ENCODE peak calls at places on chromosomes 13 and 19, in eight cellular contexts. H is H1, A is transverse colon, S is suprapubic skin, U is vagina, C is prostate gland, L is endothelial cell of umbilical vein, O is breast epithelium. P is an unnamed sample.

GRCh38 chr13:45512148-45512498 is 47.4 kb downstream of the COG3 start:
- DNase-seq in H (no peak), A (no peak), S (no peak), U (no peak), C (no peak), L (peak), O (no peak), P (no peak)

GRCh38 chr19:10639836-10640235 is 14.3 kb upstream of the ILF3 start:
- DNase-seq in H (no peak), A (no peak), S (no peak), U (no peak), C (no peak), L (no peak), O (no peak), P (no peak)

GRCh38 chr13:51731759-51732158 is 72.2 kb downstream of the DHRS12 start:
- DNase-seq in H (no peak), A (no peak), S (no peak), U (no peak), C (no peak), L (no peak), O (no peak), P (no peak)

GRCh38 chr13:97224544-97225324 is 2.6 kb downstream of the MBNL2 start:
- DNase-seq in H (no peak), A (peak), S (peak), U (no peak), C (no peak), L (peak), O (peak), P (no peak)

GRCh38 chr19:35963514-35963913 is 27.3 kb downstream of the LRFN3 start:
- DNase-seq in H (no peak), A (no peak), S (no peak), U (no peak), C (no peak), L (peak), O (no peak), P (no peak)

GRCh38 chr19:39004403-39004802 is 27.9 kb downstream of the FBXO27 start:
- DNase-seq in H (no peak), A (no peak), S (no peak), U (no peak), C (no peak), L (no peak), O (no peak), P (no peak)

GRCh38 chr19:32818536-32818935 is 51.0 kb downstream of the SLC7A9 start:
- DNase-seq in H (no peak), A (no peak), S (no peak), U (no peak), C (no peak), L (no peak), O (no peak), P (no peak)

GRCh38 chr13:48686810-48687209 is 33.1 kb downstream of the CYSLTR2 start:
- DNase-seq in H (no peak), A (no peak), S (no peak), U (no peak), C (no peak), L (no peak), O (no peak), P (no peak)

GRCh38 chr13:40982772-40983171 is 36.3 kb downstream of the ELF1 start:
- DNase-seq in H (no peak), A (peak), S (no peak), U (no peak), C (peak), L (peak), O (no peak), P (no peak)

GRCh38 chr13:107969551-107969950 is 245.8 kb downstream of the LIG4 start:
- DNase-seq in H (no peak), A (no peak), S (no peak), U (no peak), C (no peak), L (no peak), O (no peak), P (no peak)

GRCh38 chr13:98976338-98976737 is 1.5 kb downstream of the DOCK9 start:
- DNase-seq in H (no peak), A (no peak), S (no peak), U (no peak), C (no peak), L (no peak), O (no peak), P (no peak)

GRCh38 chr13:85930108-85930507 is 130.9 kb upstream of the SLITRK6 start:
- DNase-seq in H (no peak), A (no peak), S (no peak), U (no peak), C (no peak), L (no peak), O (no peak), P (no peak)

GRCh38 chr13:95301947-95302386 is 716 bp upstream of the ABCC4 start:
- DNase-seq in H (no peak), A (no peak), S (no peak), U (no peak), C (no peak), L (no peak), O (no peak), P (no peak)

GRCh38 chr13:81713201-81713600 is 1372.3 kb upstream of the SPRY2 start:
- DNase-seq in H (no peak), A (no peak), S (no peak), U (no peak), C (no peak), L (no peak), O (no peak), P (no peak)

GRCh38 chr19:37977992-37978391 is 71.0 kb downstream of the SIPA1L3 start:
- DNase-seq in H (no peak), A (no peak), S (no peak), U (no peak), C (no peak), L (peak), O (peak), P (no peak)

GRCh38 chr13:104949840-104950805 is 1585.3 kb downstream of the EFNB2 start:
- DNase-seq in H (no peak), A (no peak), S (no peak), U (no peak), C (no peak), L (no peak), O (no peak), P (no peak)

GRCh38 chr19:19405919-19406877 is 723 bp downstream of the GATAD2A start:
- DNase-seq in H (no peak), A (peak), S (peak), U (no peak), C (peak), L (peak), O (no peak), P (peak)

GRCh38 chr13:94568443-94568842 is 27.5 kb downstream of the TGDS start:
- DNase-seq in H (no peak), A (no peak), S (no peak), U (no peak), C (no peak), L (no peak), O (no peak), P (no peak)

GRCh38 chr19:40512473-40513344 is 45.9 kb downstream of the SPTBN4 start:
- DNase-seq in H (no peak), A (no peak), S (no peak), U (no peak), C (no peak), L (no peak), O (no peak), P (no peak)

GRCh38 chr19:30887042-30887441 is 462.2 kb downstream of the TSHZ3 start:
- DNase-seq in H (no peak), A (no peak), S (no peak), U (peak), C (no peak), L (no peak), O (no peak), P (no peak)

GRCh38 chr19:51272183-51272817 is 21.4 kb downstream of the SIGLECL1 start:
- DNase-seq in H (no peak), A (no peak), S (no peak), U (no peak), C (no peak), L (no peak), O (no peak), P (peak)

GRCh38 chr19:50416034-50416814 is 2.5 kb upstream of the SPIB start:
- DNase-seq in H (no peak), A (no peak), S (no peak), U (no peak), C (no peak), L (no peak), O (no peak), P (peak)

DNA sequence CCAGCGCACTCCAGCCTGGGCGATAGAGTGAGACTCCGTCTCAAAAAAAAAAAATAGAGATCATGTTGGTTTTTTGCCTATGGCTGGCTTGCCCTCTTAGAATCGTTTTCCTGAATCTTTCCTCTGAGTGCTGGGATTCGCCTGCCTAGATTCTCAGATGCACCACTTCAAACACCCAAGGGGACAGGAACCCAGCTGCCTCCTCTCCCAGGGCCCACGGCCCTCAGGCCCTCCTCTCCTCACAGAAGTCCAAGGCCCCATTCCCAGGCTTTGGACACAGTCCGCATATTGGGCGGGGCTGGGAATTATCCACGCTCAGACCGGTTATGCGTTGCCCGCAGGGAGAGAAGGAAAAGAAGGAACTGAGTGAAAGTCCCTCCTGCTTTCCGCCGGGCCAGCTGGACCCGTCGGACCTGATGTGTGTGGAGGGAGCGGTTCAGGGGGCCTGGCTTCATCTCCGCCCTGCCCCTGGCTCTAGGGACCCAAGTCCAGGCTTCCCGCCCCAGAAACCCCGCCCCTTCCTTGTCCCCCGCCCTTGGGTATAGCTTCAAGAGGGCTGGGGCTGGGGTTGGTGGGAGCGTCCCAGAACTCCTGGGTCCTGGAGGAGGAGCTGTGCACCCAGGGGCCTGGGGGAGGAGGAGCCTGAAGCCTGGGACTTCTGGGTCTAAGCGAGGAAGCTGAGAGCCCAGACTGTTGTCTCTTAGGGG is 5.8 kb downstream of the PPFIA3 start:
- DNase-seq in H (no peak), A (peak), S (no peak), U (no peak), C (no peak), L (no peak), O (no peak), P (no peak)
- TF ChIP-seq POLR2AphosphoS5 in H (no peak), A (peak), S (no peak), U (peak), C (no peak), L (no peak), O (no peak), P (no peak)

GRCh38 chr19:58515259-58515658 is 3.5 kb upstream of the SLC27A5 start:
- DNase-seq in H (no peak), A (no peak), S (no peak), U (no peak), C (no peak), L (no peak), O (no peak), P (no peak)
- TF ChIP-seq POLR2AphosphoS5 in H (no peak), A (no peak), S (no peak), U (no peak), C (no peak), L (no peak), O (no peak), P (no peak)

GRCh38 chr13:24271611-24272451 is 37.5 kb upstream of the C1QTNF9 start:
- DNase-seq in H (no peak), A (peak), S (no peak), U (no peak), C (no peak), L (peak), O (no peak), P (peak)
- TF ChIP-seq POLR2AphosphoS5 in H (no peak), A (peak), S (no peak), U (peak), C (peak), L (no peak), O (no peak), P (peak)

GRCh38 chr13:44116562-44117315 is 237.0 kb downstream of the LACC1 start:
- DNase-seq in H (no peak), A (no peak), S (no peak), U (no peak), C (no peak), L (no peak), O (no peak), P (no peak)
- TF ChIP-seq POLR2AphosphoS5 in H (no peak), A (no peak), S (no peak), U (no peak), C (no peak), L (no peak), O (no peak), P (no peak)

GRCh38 chr19:3481241-3482090 is 1.1 kb upstream of the SMIM24 start:
- DNase-seq in H (no peak), A (no peak), S (no peak), U (no peak), C (no peak), L (no peak), O (no peak), P (no peak)
- TF ChIP-seq POLR2AphosphoS5 in H (no peak), A (no peak), S (no peak), U (no peak), C (no peak), L (no peak), O (no peak), P (no peak)

GRCh38 chr19:5361407-5361806 is 20.8 kb upstream of the PTPRS start:
- DNase-seq in H (no peak), A (no peak), S (no peak), U (no peak), C (no peak), L (no peak), O (no peak), P (no peak)

GRCh38 chr19:5365905-5366304 is 25.3 kb upstream of the PTPRS start:
- DNase-seq in H (no peak), A (no peak), S (no peak), U (no peak), C (no peak), L (no peak), O (no peak), P (no peak)

GRCh38 chr19:5360003-5360820 is 19.6 kb upstream of the PTPRS start:
- DNase-seq in H (no peak), A (no peak), S (no peak), U (no peak), C (no peak), L (no peak), O (no peak), P (no peak)

GRCh38 chr19:5367530-5368133 is 27.0 kb upstream of the PTPRS start:
- DNase-seq in H (no peak), A (no peak), S (no peak), U (no peak), C (no peak), L (no peak), O (no peak), P (no peak)

GRCh38 chr19:5364674-5365073 is 24.1 kb upstream of the PTPRS start:
- DNase-seq in H (no peak), A (no peak), S (no peak), U (no peak), C (no peak), L (no peak), O (no peak), P (no peak)
- TF ChIP-seq POLR2AphosphoS5 in H (no peak), A (no peak), S (no peak), U (no peak), C (no peak), L (no peak), O (no peak), P (no peak)

DNA sequence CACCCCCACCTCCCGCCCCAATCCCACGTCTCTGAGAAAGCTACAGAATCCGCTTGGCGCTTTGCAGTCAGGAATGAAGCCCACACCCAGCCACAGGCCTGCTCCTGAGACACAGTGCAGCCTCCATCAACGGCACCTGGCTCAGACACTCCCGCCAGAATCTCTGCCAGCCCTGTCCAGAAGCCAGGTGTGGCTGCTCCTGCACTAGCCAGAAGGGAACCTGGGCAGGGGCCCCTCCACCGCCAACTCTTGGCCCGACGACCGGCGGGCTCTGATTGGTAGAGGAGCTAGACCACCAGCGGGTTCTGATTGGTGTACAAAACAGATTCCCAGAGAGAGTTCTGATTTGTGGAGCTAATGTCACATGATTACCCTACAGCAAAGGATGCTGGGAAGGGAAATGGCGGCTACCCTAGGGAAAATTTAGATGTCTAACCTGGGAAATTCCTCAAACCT is 2.9 kb upstream of the PPP6R1 start:
- DNase-seq in H (no peak), A (no peak), S (no peak), U (no peak), C (no peak), L (no peak), O (no peak), P (peak)
- TF ChIP-seq POLR2AphosphoS5 in H (no peak), A (no peak), S (no peak), U (no peak), C (no peak), L (no peak), O (no peak), P (no peak)

GRCh38 chr19:58265100-58265499 is 13.7 kb upstream of the ZNF8 start:
- DNase-seq in H (no peak), A (no peak), S (no peak), U (no peak), C (no peak), L (no peak), O (no peak), P (no peak)

GRCh38 chr19:58262922-58263296 is 15.8 kb upstream of the ZNF8 start:
- DNase-seq in H (no peak), A (no peak), S (no peak), U (no peak), C (no peak), L (no peak), O (no peak), P (no peak)

GRCh38 chr19:58261968-58262921 is 16.5 kb upstream of the ZNF8 start:
- DNase-seq in H (no peak), A (no peak), S (no peak), U (no peak), C (no peak), L (no peak), O (no peak), P (no peak)

DNA sequence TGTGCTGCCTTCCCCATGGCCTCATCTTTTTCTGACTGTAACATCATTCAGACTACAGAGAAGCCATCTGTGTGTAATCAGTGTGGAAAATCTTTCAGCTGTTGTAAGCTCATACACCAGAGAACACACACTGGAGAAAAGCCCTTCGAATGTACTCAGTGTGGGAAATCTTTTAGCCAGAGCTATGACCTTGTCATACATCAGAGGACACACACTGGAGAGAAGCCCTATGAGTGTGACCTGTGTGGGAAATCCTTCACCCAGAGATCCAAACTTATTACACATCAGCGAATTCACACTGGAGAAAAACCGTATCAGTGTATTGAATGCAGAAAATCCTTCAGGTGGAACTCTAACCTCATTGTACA is 17.2 kb upstream of the ZNF8 start:
- DNase-seq in H (no peak), A (no peak), S (no peak), U (no peak), C (no peak), L (no peak), O (no peak), P (no peak)
- TF ChIP-seq POLR2AphosphoS5 in H (peak), A (no peak), S (no peak), U (no peak), C (no peak), L (peak), O (no peak), P (no peak)

DNA sequence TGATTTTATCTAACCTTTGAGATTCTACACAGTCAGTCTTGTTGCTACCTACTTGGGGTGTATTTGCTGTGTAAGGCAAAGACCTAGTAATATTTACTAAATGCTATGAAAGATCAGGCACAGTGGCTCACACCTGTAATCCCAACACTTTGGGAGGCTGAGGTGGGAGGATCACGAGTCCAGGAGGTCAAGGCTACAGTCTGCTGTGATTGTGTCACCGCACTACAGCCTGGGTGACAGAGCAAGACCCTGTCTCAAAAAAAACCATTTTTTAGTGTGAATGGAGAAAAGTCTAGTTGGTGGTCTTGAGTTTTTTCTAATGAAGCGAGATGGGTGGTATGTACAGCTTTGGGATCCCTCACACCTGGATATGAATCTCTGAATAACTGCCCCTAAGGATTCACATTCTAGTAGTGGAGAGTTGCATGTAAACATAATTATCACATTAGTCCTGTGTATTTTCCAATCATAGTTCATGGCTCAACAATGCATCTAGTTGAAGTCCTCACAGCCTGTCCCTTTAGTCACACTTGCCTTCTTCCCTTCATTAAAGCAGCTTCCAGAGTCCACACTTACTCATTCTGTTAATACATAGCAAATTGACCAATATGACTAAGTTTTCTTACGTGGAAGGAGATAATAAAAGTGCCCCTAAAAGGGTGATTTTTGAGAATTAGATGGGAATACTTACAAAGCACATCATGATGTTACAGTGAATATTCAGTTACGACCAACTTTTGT is 7.4 kb downstream of the RPL21 start:
- DNase-seq in H (no peak), A (no peak), S (no peak), U (no peak), C (no peak), L (no peak), O (no peak), P (no peak)
- TF ChIP-seq POLR2AphosphoS5 in H (peak), A (no peak), S (no peak), U (no peak), C (no peak), L (peak), O (no peak), P (peak)